ENCODE peak calls at places on chromosomes 13 and 19, in seven cellular contexts. B is PC-3, P is GM23338, W is GM23248, K is neural progenitor cell, O is SK-N-SH, J is HCT116. C is an unnamed sample.

GRCh38 chr13:30615851-30616311 is 1.8 kb upstream of the USPL1 start:
- DNase-seq in O (peak), P (no peak), K (no peak), W (peak), B (peak), J (no peak), C (peak)

GRCh38 chr19:1098177-1099051 is 3.2 kb upstream of the POLR2E start:
- DNase-seq in W (peak), B (peak), J (no peak), K (no peak), P (no peak), O (no peak), C (no peak)

GRCh38 chr13:34523401-34523800 is 418.7 kb upstream of the NBEA start:
- DNase-seq in O (no peak), W (no peak), K (no peak), J (no peak), B (peak), P (no peak), C (no peak)

GRCh38 chr19:7670150-7670784 is 1.4 kb downstream of the RETN start:
- DNase-seq in J (no peak), W (peak), O (no peak), B (no peak), K (peak), P (peak), C (no peak)

GRCh38 chr19:48342841-48343540 is 17.6 kb downstream of the EMP3 start:
- DNase-seq in W (peak), J (no peak), O (no peak), K (no peak), B (peak), P (no peak), C (no peak)

GRCh38 chr19:10074153-10074552 is 12.0 kb upstream of the SHFL start:
- DNase-seq in P (peak), O (no peak), K (peak), W (peak), B (peak), J (peak), C (peak)

GRCh38 chr19:47435196-47435595 is 15.9 kb upstream of the MEIS3 start:
- DNase-seq in B (no peak), K (no peak), J (no peak), P (no peak), W (no peak), O (no peak), C (peak)

GRCh38 chr19:28530406-28531035 is 682.4 kb downstream of the UQCRFS1 start:
- DNase-seq in O (no peak), K (no peak), J (no peak), W (no peak), P (no peak), B (no peak), C (no peak)

GRCh38 chr19:40872209-40872608 is 9.8 kb downstream of the CYP2A7 start:
- DNase-seq in W (no peak), O (no peak), P (no peak), B (no peak), K (no peak), J (no peak), C (no peak)

GRCh38 chr19:44753932-44754742 is 5.6 kb downstream of the BCL3 start:
- DNase-seq in P (peak), B (peak), W (peak), K (peak), O (peak), J (no peak), C (peak)

DNA sequence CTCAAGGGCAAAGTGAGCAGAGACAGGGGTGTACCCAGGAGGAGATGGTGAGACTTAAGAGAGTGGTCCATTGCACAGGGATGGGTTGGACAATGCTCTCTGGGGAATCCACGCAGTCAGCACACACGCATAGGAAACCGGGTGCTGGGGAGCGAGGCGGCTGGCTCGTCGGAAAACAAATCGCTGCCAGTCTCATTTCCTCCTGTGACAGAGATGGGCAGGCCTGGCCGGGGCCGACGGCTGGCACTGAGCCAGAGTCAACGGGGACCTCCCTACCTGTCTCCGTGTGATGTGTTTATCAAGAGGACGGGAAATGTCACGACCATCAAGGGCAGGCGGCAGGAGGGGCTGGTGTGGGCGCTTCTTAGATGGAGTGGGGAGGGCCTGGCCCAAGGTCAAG is 27.3 kb downstream of the PTPRS start:
- DNase-seq in K (no peak), B (no peak), W (no peak), P (no peak), O (peak), J (no peak), C (no peak)
- TF ChIP-seq EZH2phosphoT487 in K (no peak), B (no peak), W (no peak), P (no peak), O (no peak), J (no peak), C (no peak)

DNA sequence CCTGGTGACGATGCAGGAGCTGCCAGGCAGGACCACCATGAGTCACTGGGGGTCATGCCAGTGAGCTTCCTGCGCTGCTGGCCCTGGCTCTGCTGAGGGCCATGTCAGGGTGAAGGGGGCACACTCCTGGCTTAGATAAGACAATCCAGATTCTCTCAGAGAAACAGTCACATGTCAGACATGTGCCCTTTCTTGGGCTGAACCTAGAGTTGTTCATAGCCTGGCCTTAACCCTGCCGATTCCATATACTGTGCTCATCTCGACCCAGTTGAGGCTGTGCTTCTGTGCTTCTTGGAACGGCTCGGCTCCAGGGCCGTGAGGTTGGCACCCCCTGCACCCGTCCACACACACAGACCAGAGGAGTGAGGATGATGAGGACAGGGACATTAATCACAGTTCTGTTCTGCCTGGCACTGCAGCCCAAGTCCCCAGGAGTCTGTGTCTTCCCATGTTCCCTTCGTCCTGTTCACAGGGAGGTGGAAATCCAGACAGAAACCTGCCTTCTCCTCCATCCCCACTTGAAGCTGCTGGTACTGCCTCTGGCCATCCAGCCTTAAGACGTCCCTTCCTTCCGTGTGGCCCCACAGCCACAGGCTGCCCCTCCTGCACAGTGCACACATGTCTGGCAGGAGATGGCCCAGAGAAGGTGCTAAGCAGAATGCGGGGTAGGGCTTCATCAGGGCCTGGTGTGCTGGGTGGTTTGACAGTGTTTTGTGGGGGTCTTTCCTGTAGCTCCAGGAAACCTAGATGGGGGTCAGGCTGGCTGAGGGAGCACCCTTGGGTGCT is 50.0 kb downstream of the LYL1 start:
- DNase-seq in J (no peak), P (no peak), W (peak), K (no peak), B (no peak), O (no peak), C (no peak)
- H3K4me2 ChIP-seq in J (peak), P (peak), W (peak), K (peak), B (peak), O (peak), C (no peak)

GRCh38 chr19:55641376-55642152 is 762 bp downstream of the ZNF580 start:
- DNase-seq in O (peak), K (peak), P (peak), J (no peak), W (peak), B (no peak), C (peak)
- TF ChIP-seq EZH2phosphoT487 in O (no peak), K (no peak), P (no peak), J (no peak), W (no peak), B (no peak), C (no peak)

GRCh38 chr19:49468199-49468598 is 5.8 kb upstream of the FLT3LG start:
- DNase-seq in O (no peak), J (no peak), P (no peak), K (no peak), B (no peak), W (no peak), C (no peak)
- H3K4me2 ChIP-seq in O (no peak), J (no peak), P (peak), K (no peak), B (no peak), W (no peak), C (no peak)

GRCh38 chr13:23739597-23739996 is 149.6 kb downstream of the MIPEP start:
- DNase-seq in W (no peak), J (no peak), K (no peak), P (no peak), B (no peak), O (no peak), C (no peak)
- TF ChIP-seq EZH2phosphoT487 in W (no peak), J (no peak), K (no peak), P (no peak), B (no peak), O (no peak), C (no peak)

GRCh38 chr13:43425234-43425633 is 361.5 kb downstream of the ENOX1 start:
- DNase-seq in O (no peak), B (no peak), P (peak), K (no peak), W (no peak), J (no peak), C (no peak)
- H3K4me2 ChIP-seq in O (no peak), B (no peak), P (peak), K (no peak), W (no peak), J (no peak), C (no peak)

GRCh38 chr13:45448965-45449559 is 15.7 kb upstream of the COG3 start:
- DNase-seq in W (no peak), P (no peak), J (no peak), K (no peak), O (no peak), B (no peak), C (no peak)

GRCh38 chr13:45441633-45442032 is 23.1 kb upstream of the COG3 start:
- DNase-seq in J (no peak), P (no peak), O (no peak), B (peak), W (peak), K (no peak), C (no peak)

GRCh38 chr13:45445053-45445452 is 19.7 kb upstream of the COG3 start:
- DNase-seq in W (no peak), B (no peak), J (no peak), K (no peak), P (no peak), O (no peak), C (no peak)

GRCh38 chr13:45447050-45447661 is 17.6 kb upstream of the COG3 start:
- DNase-seq in P (no peak), O (no peak), K (no peak), W (no peak), J (no peak), B (no peak), C (no peak)

GRCh38 chr13:45446181-45446580 is 18.6 kb upstream of the COG3 start:
- DNase-seq in B (no peak), W (peak), J (no peak), K (no peak), P (no peak), O (no peak), C (no peak)
- TF ChIP-seq EZH2phosphoT487 in B (no peak), W (no peak), J (no peak), K (no peak), P (no peak), O (no peak), C (no peak)

GRCh38 chr19:39823693-39824092 is 10.3 kb downstream of the DYRK1B start:
- DNase-seq in J (no peak), B (no peak), W (peak), K (peak), O (peak), P (peak), C (no peak)

GRCh38 chr19:39825531-39826076 is 8.4 kb downstream of the DYRK1B start:
- DNase-seq in W (no peak), B (no peak), K (no peak), O (no peak), J (no peak), P (no peak), C (no peak)

GRCh38 chr19:39826311-39826945 is 7.5 kb downstream of the DYRK1B start:
- DNase-seq in O (no peak), J (no peak), K (no peak), B (no peak), P (no peak), W (no peak), C (no peak)

GRCh38 chr19:39824143-39825092 is 9.5 kb downstream of the DYRK1B start:
- DNase-seq in B (peak), J (no peak), W (peak), P (peak), O (peak), K (peak), C (peak)

GRCh38 chr19:39825093-39825463 is 8.9 kb downstream of the DYRK1B start:
- DNase-seq in B (no peak), P (no peak), J (no peak), W (no peak), K (no peak), O (no peak), C (no peak)
- H3K4me2 ChIP-seq in B (peak), P (peak), J (no peak), W (peak), K (peak), O (peak), C (no peak)

C was measured in OCI-LY7.